ENCODE peak calls at places on chromosome 5, in six cellular contexts. One of them, this sample, is unnamed.

GRCh38 chr5:60271517-60271916 is 378.0 kb upstream of the PDE4D start:
- DNase-seq in heart left ventricle: no peak
- DNase-seq in WTC11: no peak
- DNase-seq in brain microvascular endothelial cell: no peak
- DNase-seq in astrocyte of the spinal cord: no peak
- DNase-seq in CD4-positive, alpha-beta T cell: no peak
- DNase-seq in this sample: no peak

GRCh38 chr5:39164529-39165402 is 54.6 kb downstream of the FYB1 start:
- DNase-seq in heart left ventricle: no peak
- DNase-seq in WTC11: no peak
- DNase-seq in brain microvascular endothelial cell: peak
- DNase-seq in astrocyte of the spinal cord: no peak
- DNase-seq in CD4-positive, alpha-beta T cell: no peak
- DNase-seq in this sample: no peak

GRCh38 chr5:80703747-80704146 is 49.0 kb upstream of the DHFR start:
- DNase-seq in heart left ventricle: no peak
- DNase-seq in WTC11: no peak
- DNase-seq in brain microvascular endothelial cell: no peak
- DNase-seq in astrocyte of the spinal cord: no peak
- DNase-seq in CD4-positive, alpha-beta T cell: no peak
- DNase-seq in this sample: no peak

GRCh38 chr5:140794594-140795258 is at the start of gene PCDHA2:
- DNase-seq in heart left ventricle: no peak
- DNase-seq in WTC11: no peak
- DNase-seq in brain microvascular endothelial cell: no peak
- DNase-seq in astrocyte of the spinal cord: no peak
- DNase-seq in CD4-positive, alpha-beta T cell: no peak
- DNase-seq in this sample: no peak

GRCh38 chr5:21031001-21031400 is 1043.0 kb upstream of the CDH18 start:
- DNase-seq in heart left ventricle: no peak
- DNase-seq in WTC11: no peak
- DNase-seq in brain microvascular endothelial cell: no peak
- DNase-seq in astrocyte of the spinal cord: no peak
- DNase-seq in CD4-positive, alpha-beta T cell: no peak
- DNase-seq in this sample: no peak

GRCh38 chr5:152113401-152113800 is 188.8 kb upstream of the GLRA1 start:
- DNase-seq in heart left ventricle: no peak
- DNase-seq in WTC11: no peak
- DNase-seq in brain microvascular endothelial cell: peak
- DNase-seq in astrocyte of the spinal cord: peak
- DNase-seq in CD4-positive, alpha-beta T cell: peak
- DNase-seq in this sample: no peak

GRCh38 chr5:74864823-74865222 is 1.4 kb downstream of the FAM169A start:
- DNase-seq in heart left ventricle: no peak
- DNase-seq in WTC11: no peak
- DNase-seq in brain microvascular endothelial cell: no peak
- DNase-seq in astrocyte of the spinal cord: no peak
- DNase-seq in CD4-positive, alpha-beta T cell: no peak
- DNase-seq in this sample: no peak

GRCh38 chr5:156148307-156148706 is 178.7 kb upstream of the SGCD start:
- DNase-seq in heart left ventricle: no peak
- DNase-seq in WTC11: no peak
- DNase-seq in brain microvascular endothelial cell: no peak
- DNase-seq in astrocyte of the spinal cord: no peak
- DNase-seq in CD4-positive, alpha-beta T cell: no peak
- DNase-seq in this sample: no peak

GRCh38 chr5:178573216-178573615 is 17.0 kb downstream of the COL23A1 start:
- DNase-seq in heart left ventricle: no peak
- DNase-seq in WTC11: no peak
- DNase-seq in brain microvascular endothelial cell: no peak
- DNase-seq in astrocyte of the spinal cord: no peak
- DNase-seq in CD4-positive, alpha-beta T cell: no peak
- DNase-seq in this sample: no peak

GRCh38 chr5:169185626-169186025 is 115.3 kb downstream of the SLIT3 start:
- DNase-seq in heart left ventricle: no peak
- DNase-seq in WTC11: no peak
- DNase-seq in brain microvascular endothelial cell: no peak
- DNase-seq in astrocyte of the spinal cord: no peak
- DNase-seq in CD4-positive, alpha-beta T cell: no peak
- DNase-seq in this sample: no peak

GRCh38 chr5:68285857-68286611 is 70.5 kb downstream of the PIK3R1 start:
- DNase-seq in heart left ventricle: no peak
- DNase-seq in WTC11: no peak
- DNase-seq in brain microvascular endothelial cell: no peak
- DNase-seq in astrocyte of the spinal cord: peak
- DNase-seq in CD4-positive, alpha-beta T cell: no peak
- DNase-seq in this sample: no peak

GRCh38 chr5:157475432-157475831 is 15.4 kb downstream of the NIPAL4 start:
- DNase-seq in heart left ventricle: no peak
- DNase-seq in WTC11: no peak
- DNase-seq in brain microvascular endothelial cell: no peak
- DNase-seq in astrocyte of the spinal cord: no peak
- DNase-seq in CD4-positive, alpha-beta T cell: no peak
- DNase-seq in this sample: no peak

GRCh38 chr5:102865171-102865509 is 110.0 kb downstream of the PAM start:
- DNase-seq in heart left ventricle: no peak
- DNase-seq in WTC11: no peak
- DNase-seq in brain microvascular endothelial cell: peak
- DNase-seq in astrocyte of the spinal cord: no peak
- DNase-seq in CD4-positive, alpha-beta T cell: no peak
- DNase-seq in this sample: no peak

GRCh38 chr5:152404494-152404893 is 585 bp downstream of the NMUR2 start:
- DNase-seq in heart left ventricle: no peak
- DNase-seq in WTC11: no peak
- DNase-seq in brain microvascular endothelial cell: no peak
- DNase-seq in astrocyte of the spinal cord: no peak
- DNase-seq in CD4-positive, alpha-beta T cell: no peak
- DNase-seq in this sample: no peak

GRCh38 chr5:127088226-127088625 is 14.9 kb upstream of the C5orf63 start:
- DNase-seq in heart left ventricle: no peak
- DNase-seq in WTC11: no peak
- DNase-seq in brain microvascular endothelial cell: peak
- DNase-seq in astrocyte of the spinal cord: peak
- DNase-seq in CD4-positive, alpha-beta T cell: no peak
- DNase-seq in this sample: no peak

GRCh38 chr5:8943301-8943700 is 602.6 kb downstream of the SEMA5A start:
- DNase-seq in heart left ventricle: no peak
- DNase-seq in WTC11: no peak
- DNase-seq in brain microvascular endothelial cell: peak
- DNase-seq in astrocyte of the spinal cord: no peak
- DNase-seq in CD4-positive, alpha-beta T cell: no peak
- DNase-seq in this sample: no peak

GRCh38 chr5:31972558-31972957 is 201.6 kb downstream of the GOLPH3 start:
- DNase-seq in heart left ventricle: no peak
- DNase-seq in WTC11: no peak
- DNase-seq in brain microvascular endothelial cell: no peak
- DNase-seq in astrocyte of the spinal cord: no peak
- DNase-seq in CD4-positive, alpha-beta T cell: no peak
- DNase-seq in this sample: no peak

GRCh38 chr5:122295138-122295537 is 16.9 kb upstream of the SNCAIP start:
- DNase-seq in heart left ventricle: no peak
- DNase-seq in WTC11: peak
- DNase-seq in brain microvascular endothelial cell: no peak
- DNase-seq in astrocyte of the spinal cord: no peak
- DNase-seq in CD4-positive, alpha-beta T cell: no peak
- DNase-seq in this sample: no peak
- TF ChIP-seq CTCF in heart left ventricle: no peak
- TF ChIP-seq CTCF in WTC11: peak
- TF ChIP-seq CTCF in brain microvascular endothelial cell: peak
- TF ChIP-seq CTCF in astrocyte of the spinal cord: no peak
- TF ChIP-seq CTCF in CD4-positive, alpha-beta T cell: no peak
- TF ChIP-seq CTCF in this sample: peak

GRCh38 chr5:132754111-132754510 is 6.9 kb downstream of the CCNI2 start:
- DNase-seq in heart left ventricle: no peak
- DNase-seq in WTC11: no peak
- DNase-seq in brain microvascular endothelial cell: no peak
- DNase-seq in astrocyte of the spinal cord: no peak
- DNase-seq in CD4-positive, alpha-beta T cell: no peak
- DNase-seq in this sample: no peak

GRCh38 chr5:132752581-132753125 is 5.4 kb downstream of the CCNI2 start:
- DNase-seq in heart left ventricle: no peak
- DNase-seq in WTC11: no peak
- DNase-seq in brain microvascular endothelial cell: no peak
- DNase-seq in astrocyte of the spinal cord: no peak
- DNase-seq in CD4-positive, alpha-beta T cell: no peak
- DNase-seq in this sample: no peak

GRCh38 chr5:132756542-132756941 is 9.3 kb downstream of the CCNI2 start:
- DNase-seq in heart left ventricle: no peak
- DNase-seq in WTC11: no peak
- DNase-seq in brain microvascular endothelial cell: no peak
- DNase-seq in astrocyte of the spinal cord: no peak
- DNase-seq in CD4-positive, alpha-beta T cell: no peak
- DNase-seq in this sample: no peak

GRCh38 chr5:132753135-132753987 is 6.1 kb downstream of the CCNI2 start:
- DNase-seq in heart left ventricle: no peak
- DNase-seq in WTC11: peak
- DNase-seq in brain microvascular endothelial cell: no peak
- DNase-seq in astrocyte of the spinal cord: no peak
- DNase-seq in CD4-positive, alpha-beta T cell: no peak
- DNase-seq in this sample: no peak

GRCh38 chr5:132754947-132755346 is 7.7 kb downstream of the CCNI2 start:
- DNase-seq in heart left ventricle: no peak
- DNase-seq in WTC11: no peak
- DNase-seq in brain microvascular endothelial cell: peak
- DNase-seq in astrocyte of the spinal cord: peak
- DNase-seq in CD4-positive, alpha-beta T cell: no peak
- DNase-seq in this sample: no peak
- TF ChIP-seq CTCF in heart left ventricle: no peak
- TF ChIP-seq CTCF in WTC11: no peak
- TF ChIP-seq CTCF in brain microvascular endothelial cell: peak
- TF ChIP-seq CTCF in astrocyte of the spinal cord: peak
- TF ChIP-seq CTCF in CD4-positive, alpha-beta T cell: no peak
- TF ChIP-seq CTCF in this sample: peak

DNA sequence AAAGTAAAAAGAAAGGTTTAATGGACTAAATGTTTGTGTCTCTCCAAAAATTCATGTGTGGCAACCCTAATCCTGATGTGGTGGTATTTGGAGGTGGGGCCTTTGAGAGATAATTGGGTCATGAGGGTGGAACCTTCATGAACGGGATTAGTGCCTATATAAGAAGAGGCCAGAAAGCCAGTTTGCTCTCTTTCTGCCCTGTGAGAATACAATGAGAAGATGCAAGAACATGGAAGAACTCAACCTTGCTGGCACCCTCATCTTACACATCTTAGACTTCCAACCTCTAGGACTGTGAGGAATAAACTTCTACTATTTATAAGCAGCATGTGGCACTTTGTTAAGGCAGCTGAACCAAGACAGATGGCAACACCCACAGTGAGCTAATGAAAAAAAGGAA is 159.5 kb downstream of the PLK2 start:
- DNase-seq in heart left ventricle: no peak
- DNase-seq in WTC11: no peak
- DNase-seq in brain microvascular endothelial cell: no peak
- DNase-seq in astrocyte of the spinal cord: no peak
- DNase-seq in CD4-positive, alpha-beta T cell: no peak
- DNase-seq in this sample: no peak
- TF ChIP-seq CTCF in heart left ventricle: no peak
- TF ChIP-seq CTCF in WTC11: no peak
- TF ChIP-seq CTCF in brain microvascular endothelial cell: no peak
- TF ChIP-seq CTCF in astrocyte of the spinal cord: no peak
- TF ChIP-seq CTCF in CD4-positive, alpha-beta T cell: no peak
- TF ChIP-seq CTCF in this sample: no peak

GRCh38 chr5:139273322-139273571 is 20.3 kb upstream of the MATR3 start:
- DNase-seq in heart left ventricle: no peak
- DNase-seq in WTC11: no peak
- DNase-seq in brain microvascular endothelial cell: no peak
- DNase-seq in astrocyte of the spinal cord: no peak
- DNase-seq in CD4-positive, alpha-beta T cell: no peak
- DNase-seq in this sample: no peak
- TF ChIP-seq CTCF in heart left ventricle: no peak
- TF ChIP-seq CTCF in WTC11: no peak
- TF ChIP-seq CTCF in brain microvascular endothelial cell: no peak
- TF ChIP-seq CTCF in astrocyte of the spinal cord: no peak
- TF ChIP-seq CTCF in CD4-positive, alpha-beta T cell: no peak
- TF ChIP-seq CTCF in this sample: no peak

GRCh38 chr5:7851240-7851592 is 283 bp upstream of the CFAP90 start:
- DNase-seq in heart left ventricle: no peak
- DNase-seq in WTC11: no peak
- DNase-seq in brain microvascular endothelial cell: no peak
- DNase-seq in astrocyte of the spinal cord: no peak
- DNase-seq in CD4-positive, alpha-beta T cell: no peak
- DNase-seq in this sample: no peak
- TF ChIP-seq CTCF in heart left ventricle: no peak
- TF ChIP-seq CTCF in WTC11: no peak
- TF ChIP-seq CTCF in brain microvascular endothelial cell: no peak
- TF ChIP-seq CTCF in astrocyte of the spinal cord: no peak
- TF ChIP-seq CTCF in CD4-positive, alpha-beta T cell: no peak
- TF ChIP-seq CTCF in this sample: no peak